ENCODE peak calls at places on chromosome 14, in four cellular contexts. S, N, M and P are unnamed samples.

GRCh38 chr14:96631621-96632362 is 129.6 kb downstream of the PAPOLA start:
- DNase-seq in N (peak; percentile 39), M (no peak), S (no peak), P (peak; percentile 31)

GRCh38 chr14:20934148-20934762 is 21.0 kb upstream of the RNASE2 start:
- DNase-seq in N (peak; percentile 96), S (no peak), M (no peak), P (peak; percentile 65)

GRCh38 chr14:24032727-24033418 is 18.9 kb upstream of the CARMIL3 start:
- DNase-seq in M (peak; percentile 89), S (no peak), N (no peak), P (no peak)

GRCh38 chr14:90757452-90757851 is 58.8 kb downstream of the TTC7B start:
- DNase-seq in S (no peak), M (no peak), N (no peak), P (no peak)

GRCh38 chr14:32381869-32382268 is 52.8 kb downstream of the AKAP6 start:
- DNase-seq in M (no peak), N (no peak), S (no peak), P (no peak)

GRCh38 chr14:29805415-29806123 is 122.1 kb downstream of the PRKD1 start:
- DNase-seq in N (no peak), M (no peak), S (no peak), P (peak; percentile 38)

GRCh38 chr14:68522510-68523325 is 270.1 kb downstream of the ZFP36L1 start:
- DNase-seq in N (peak; percentile 27), S (no peak), M (no peak), P (no peak)

GRCh38 chr14:87457727-87458126 is 535.3 kb downstream of the GALC start:
- DNase-seq in S (no peak), M (no peak), N (no peak), P (no peak)

GRCh38 chr14:90545966-90546751 is 149.3 kb downstream of the CALM1 start:
- DNase-seq in N (no peak), S (no peak), M (no peak), P (no peak)

GRCh38 chr14:76872796-76873432 is 46.7 kb downstream of the LRRC74A start:
- DNase-seq in M (peak; percentile 14), N (peak; percentile 85), S (no peak), P (peak; percentile 67)

GRCh38 chr14:64513271-64513670 is 8.7 kb downstream of the ZBTB1 start:
- DNase-seq in M (no peak), S (no peak), N (no peak), P (no peak)

GRCh38 chr14:74526854-74527585 is 33.5 kb downstream of the ISCA2 start:
- DNase-seq in M (no peak), N (no peak), S (no peak), P (no peak)

GRCh38 chr14:51095854-51096823 is 1.2 kb upstream of the TRIM9 start:
- DNase-seq in M (no peak), S (no peak), N (no peak), P (no peak)

GRCh38 chr14:38137005-38137404 is 70.7 kb upstream of the SSTR1 start:
- DNase-seq in N (no peak), M (no peak), S (no peak), P (no peak)

GRCh38 chr14:21039059-21039422 is 3.1 kb upstream of the RNASE7 start:
- DNase-seq in S (no peak), M (peak; percentile 73), N (peak; percentile 54), P (no peak)

DNA sequence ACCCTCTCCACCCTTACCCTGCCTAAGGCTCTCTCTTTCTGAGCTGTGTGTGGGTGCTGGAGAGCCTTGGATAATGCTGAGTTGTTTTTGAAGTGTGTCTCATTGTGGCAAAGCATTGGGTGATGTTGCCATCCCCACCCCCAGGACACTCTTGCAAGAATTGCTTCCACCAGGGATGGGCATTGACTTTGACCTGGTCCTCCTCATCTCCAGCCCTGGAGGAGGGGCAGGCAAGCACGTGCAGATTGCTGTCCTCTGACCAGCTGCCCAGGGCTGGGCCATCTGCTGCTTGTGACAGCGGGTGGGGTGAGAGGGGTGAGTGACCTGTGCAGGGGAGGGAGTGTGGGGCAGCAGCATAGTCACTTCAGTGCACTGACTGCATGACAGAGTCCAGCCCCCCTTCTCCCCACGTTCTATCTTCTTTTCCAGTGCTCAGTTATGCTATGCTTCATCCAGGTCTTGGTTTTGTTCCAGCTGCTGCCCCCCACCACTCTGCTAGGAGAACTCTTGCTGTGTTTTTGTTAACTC is 26.2 kb downstream of the SUSD6 start:
- DNase-seq in N (no peak), M (peak; percentile 60), S (no peak), P (peak; percentile 65)
- TF ChIP-seq ZNF274 in N (no peak), M (no peak), S (no peak), P (no peak)

GRCh38 chr14:100288382-100289185 is 17.7 kb downstream of the SLC25A29 start:
- DNase-seq in N (no peak), S (no peak), M (no peak), P (no peak)
- TF ChIP-seq USF2 in N (no peak), S (no peak), M (no peak), P (no peak)

GRCh38 chr14:57161583-57161982 is 107.1 kb downstream of the EXOC5 start:
- DNase-seq in N (no peak), M (no peak), S (no peak), P (no peak)
- TF ChIP-seq ZNF274 in N (no peak), M (no peak), S (no peak), P (no peak)

GRCh38 chr14:105422695-105423487 is 3.3 kb downstream of the MTA1 start:
- DNase-seq in S (no peak), M (no peak), N (no peak), P (no peak)

GRCh38 chr14:105420141-105420975 is 731 bp downstream of the MTA1 start:
- DNase-seq in M (no peak), N (no peak), S (no peak), P (no peak)

GRCh38 chr14:105423488-105424195 is 4.0 kb downstream of the MTA1 start:
- DNase-seq in M (no peak), S (no peak), N (no peak), P (no peak)

GRCh38 chr14:105420976-105421674 is 1.5 kb downstream of the MTA1 start:
- DNase-seq in M (no peak), N (no peak), S (no peak), P (no peak)

GRCh38 chr14:105421723-105422615 is 2.3 kb downstream of the MTA1 start:
- DNase-seq in S (no peak), M (no peak), N (no peak), P (no peak)
- TF ChIP-seq USF2 in S (no peak), M (no peak), N (no peak), P (no peak)

GRCh38 chr14:103196716-103197115 is 73.5 kb downstream of the TNFAIP2 start:
- DNase-seq in S (no peak), M (no peak), N (no peak), P (no peak)

GRCh38 chr14:103201801-103202200 is 78.5 kb downstream of the TNFAIP2 start:
- DNase-seq in N (no peak), S (no peak), M (no peak), P (no peak)

GRCh38 chr14:103199141-103199540 is 75.9 kb downstream of the TNFAIP2 start:
- DNase-seq in M (no peak), S (no peak), N (no peak), P (no peak)

GRCh38 chr14:103195828-103196615 is 72.8 kb downstream of the TNFAIP2 start:
- DNase-seq in M (no peak), N (no peak), S (no peak), P (no peak)

DNA sequence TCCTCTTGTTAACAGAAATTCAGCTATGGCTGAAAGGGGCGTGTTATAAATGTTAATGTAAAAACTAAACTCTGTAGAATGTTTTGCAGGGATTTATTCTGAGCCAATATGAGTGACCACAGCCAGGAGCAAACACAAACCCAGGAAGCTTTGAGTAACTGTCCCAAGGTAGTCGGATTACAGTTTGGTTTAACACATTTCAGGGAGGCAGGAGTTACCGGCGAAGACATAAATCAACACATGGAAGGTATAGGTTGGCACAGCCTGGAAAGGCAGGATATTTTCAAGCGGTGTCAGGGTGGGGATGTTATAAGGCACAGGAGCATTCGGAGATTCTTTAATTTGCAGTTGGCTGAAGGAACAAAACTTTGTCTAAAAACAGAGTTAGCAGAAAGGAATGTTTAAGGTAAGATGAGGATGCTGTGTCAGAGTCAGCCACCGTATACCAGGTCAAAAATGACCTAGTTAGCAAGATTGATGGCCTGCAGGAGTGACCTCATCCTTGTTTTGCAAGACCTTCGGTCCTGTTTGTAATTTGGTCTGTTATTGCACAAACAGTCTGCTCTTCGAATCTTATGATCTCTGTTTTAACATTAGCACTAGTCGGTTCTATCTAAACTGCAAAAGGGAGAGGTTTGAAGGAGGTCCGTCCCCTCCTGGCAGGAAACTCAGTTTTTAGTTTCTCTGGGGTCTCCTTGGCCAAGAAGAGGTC is 75.3 kb downstream of the TNFAIP2 start:
- DNase-seq in M (peak; percentile 52), S (no peak), N (no peak), P (no peak)
- TF ChIP-seq ZNF274 in M (no peak), S (no peak), N (no peak), P (no peak)

GRCh38 chr14:99565383-99565782 is 38.6 kb downstream of the CCDC85C start:
- DNase-seq in M (no peak), S (no peak), N (no peak), P (no peak)

GRCh38 chr14:99563749-99564129 is 40.3 kb downstream of the CCDC85C start:
- DNase-seq in N (no peak), M (no peak), S (no peak), P (no peak)

GRCh38 chr14:99564903-99565259 is 39.1 kb downstream of the CCDC85C start:
- DNase-seq in S (no peak), M (no peak), N (no peak), P (no peak)

GRCh38 chr14:99562848-99563748 is 40.9 kb downstream of the CCDC85C start:
- DNase-seq in S (no peak), N (peak; percentile 92), M (peak; percentile 84), P (peak; percentile 43)

GRCh38 chr14:99564256-99564902 is 39.6 kb downstream of the CCDC85C start:
- DNase-seq in S (no peak), N (no peak), M (peak; percentile 51), P (no peak)
- TF ChIP-seq USF2 in S (no peak), N (no peak), M (no peak), P (no peak)

DNA sequence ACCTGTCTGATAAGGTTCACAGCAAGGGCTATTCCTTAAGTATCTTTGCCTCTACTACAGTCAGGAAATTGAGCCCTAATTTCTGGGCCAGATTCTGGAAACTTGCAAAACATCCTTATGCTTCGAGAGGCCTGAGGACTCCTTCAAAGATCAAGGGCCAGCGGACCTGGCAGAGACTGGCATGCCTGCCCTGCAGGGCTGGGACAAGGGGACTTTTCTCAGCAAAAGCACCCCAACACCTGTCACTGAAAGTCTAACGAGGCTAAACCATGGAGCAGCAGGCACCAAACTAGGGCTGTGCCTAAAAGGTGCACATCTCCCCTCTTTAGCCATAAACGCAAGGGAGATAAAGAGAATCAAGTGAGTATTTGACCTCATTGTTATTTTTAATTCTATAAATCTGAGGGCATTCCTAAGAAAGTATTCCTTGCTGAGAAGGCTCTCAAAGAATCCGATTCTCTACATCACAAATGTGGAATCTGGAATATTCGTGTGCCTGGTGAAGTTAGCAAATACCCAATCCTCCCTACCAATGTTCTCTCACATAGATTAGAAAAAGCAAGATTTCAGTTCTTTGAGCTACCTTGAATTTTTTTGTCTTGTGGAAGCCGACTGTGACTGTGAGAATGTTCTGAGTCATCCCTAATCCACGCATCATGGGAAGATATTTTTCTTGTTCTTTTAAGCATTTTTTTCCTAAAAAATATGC is 328.2 kb upstream of the NOVA1 start:
- DNase-seq in S (no peak), M (no peak), N (peak; percentile 46), P (no peak)
- TF ChIP-seq ZNF274 in S (no peak), M (no peak), N (no peak), P (no peak)